ENCODE peak calls at places on chromosomes 7 and 10, in seven cellular contexts. D, W, Y, M, K, X and Z are unnamed samples.

GRCh38 chr10:73590881-73591577 is at the start of gene USP54:
- DNase-seq in Y (peak; percentile 25), K (peak; percentile 61), D (peak; percentile 88), W (no peak), M (peak; percentile 84), X (peak; percentile 95), Z (no peak)

GRCh38 chr10:91587710-91588638 is 44.9 kb downstream of the PPP1R3C start:
- DNase-seq in Y (peak; percentile 25), M (peak; percentile 81), D (peak; percentile 90), K (no peak), W (no peak), X (peak; percentile 62), Z (no peak)

GRCh38 chr10:13977861-13978843 is 352.6 kb downstream of the FRMD4A start:
- DNase-seq in Y (no peak), D (peak; percentile 96), X (peak; percentile 60), K (no peak), M (peak; percentile 87), W (no peak), Z (peak; percentile 91)

GRCh38 chr7:123492485-123492884 is 41.9 kb downstream of the IQUB start:
- DNase-seq in Y (no peak), D (no peak), K (no peak), M (no peak), X (peak; percentile 12), W (no peak), Z (no peak)

GRCh38 chr10:87850742-87851205 is 12.6 kb downstream of the KLLN start:
- DNase-seq in M (peak; percentile 72), W (peak; percentile 68), Y (peak; percentile 81), X (peak; percentile 55), K (peak; percentile 50), D (peak; percentile 52), Z (no peak)

GRCh38 chr7:77800730-77801129 is 2.2 kb downstream of the PHTF2 start:
- DNase-seq in W (no peak), X (no peak), K (no peak), D (no peak), M (no peak), Y (no peak), Z (no peak)

GRCh38 chr7:100080895-100081534 is 508 bp downstream of the ZNF3 start:
- DNase-seq in K (no peak), M (no peak), X (peak; percentile 25), W (no peak), D (no peak), Y (peak; percentile 34), Z (no peak)

GRCh38 chr10:132506711-132507466 is 30.7 kb upstream of the INPP5A start:
- DNase-seq in Y (no peak), D (peak; percentile 60), X (peak; percentile 11), W (peak; percentile 63), K (no peak), M (peak; percentile 43), Z (peak; percentile 83)

GRCh38 chr10:128875955-128876354 is 591.1 kb upstream of the MGMT start:
- DNase-seq in Y (no peak), W (peak; percentile 48), M (no peak), D (no peak), X (no peak), K (no peak), Z (no peak)

GRCh38 chr7:79593819-79594218 is 140.4 kb upstream of the MAGI2 start:
- DNase-seq in W (no peak), X (peak; percentile 27), K (no peak), Y (no peak), D (no peak), M (no peak), Z (no peak)

GRCh38 chr10:114714281-114714741 is 56.2 kb upstream of the ABLIM1 start:
- DNase-seq in D (peak; percentile 98), Y (peak; percentile 95), X (peak; percentile 94), K (no peak), W (no peak), M (peak; percentile 93), Z (peak; percentile 49)

GRCh38 chr7:101017099-101017777 is 2.6 kb upstream of the MUC17 start:
- DNase-seq in X (peak; percentile 72), M (peak; percentile 63), D (peak; percentile 67), W (no peak), K (peak; percentile 71), Y (peak; percentile 42), Z (peak; percentile 63)

GRCh38 chr7:129969881-129970446 is 17.2 kb upstream of the UBE2H start:
- DNase-seq in D (peak; percentile 94), K (peak; percentile 44), X (peak; percentile 98), Y (no peak), W (no peak), M (peak; percentile 88), Z (no peak)

GRCh38 chr7:158861936-158862704 is 5.8 kb downstream of the DYNC2I1 start:
- DNase-seq in M (no peak), K (no peak), W (no peak), D (no peak), Y (no peak), X (no peak), Z (no peak)

GRCh38 chr7:47877336-47877735 is 70.9 kb downstream of the PKD1L1 start:
- DNase-seq in M (no peak), W (no peak), K (no peak), Y (no peak), X (no peak), D (no peak), Z (no peak)

DNA sequence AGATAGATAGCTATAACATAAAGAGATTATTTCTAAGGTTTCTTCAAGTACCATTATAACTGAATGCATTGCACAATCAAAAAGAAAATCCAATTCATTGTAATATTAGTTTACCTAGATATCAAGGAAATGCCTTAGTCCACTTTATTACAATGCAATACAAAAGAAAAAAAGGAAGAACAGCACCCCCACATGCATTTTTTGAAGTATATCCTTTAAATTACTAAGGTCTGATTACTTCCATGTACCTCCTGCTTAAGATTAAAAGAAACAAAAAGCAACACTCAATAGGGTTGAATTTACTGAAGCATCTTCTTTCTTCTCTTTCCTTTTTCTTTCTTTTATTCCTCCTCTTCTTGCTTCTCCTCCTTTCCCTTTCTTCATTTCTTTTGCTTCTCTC is 973.8 kb upstream of the LRRTM3 start:
- DNase-seq in W (no peak), M (no peak), D (no peak), X (peak; percentile 43), K (no peak), Y (no peak), Z (no peak)
- TF ChIP-seq CTCF in W (no peak), M (no peak), D (no peak), X (peak; percentile 39), K (no peak), Y (no peak), Z (no peak)

GRCh38 chr7:22821702-22822485 is 755 bp downstream of the TOMM7 start:
- DNase-seq in D (no peak), W (no peak), Y (no peak), M (peak; percentile 8), K (no peak), X (peak; percentile 12), Z (no peak)

GRCh38 chr7:22824760-22825159 is 2.1 kb upstream of the TOMM7 start:
- DNase-seq in X (no peak), D (no peak), W (no peak), Y (no peak), M (no peak), K (no peak), Z (no peak)

GRCh38 chr7:22823142-22823497 is 471 bp upstream of the TOMM7 start:
- DNase-seq in Y (no peak), K (no peak), M (no peak), X (no peak), W (no peak), D (no peak), Z (no peak)

GRCh38 chr7:22819476-22819875 is 3.2 kb downstream of the TOMM7 start:
- DNase-seq in X (no peak), M (no peak), K (no peak), D (no peak), Y (no peak), W (no peak), Z (no peak)

GRCh38 chr7:22822486-22823141 is at the start of gene TOMM7:
- DNase-seq in X (peak; percentile 96), Y (peak; percentile 98), D (peak; percentile 96), K (peak; percentile 83), M (peak; percentile 97), W (peak; percentile 92), Z (peak; percentile 95)
- TF ChIP-seq CTCF in X (no peak), Y (peak; percentile 24), D (no peak), K (no peak), M (peak; percentile 17), W (peak; percentile 39), Z (peak; percentile 13)

GRCh38 chr10:1206601-1207000 is 150.4 kb downstream of the WDR37 start:
- DNase-seq in D (no peak), Y (no peak), M (no peak), W (no peak), K (no peak), X (no peak), Z (no peak)
- TF ChIP-seq CTCF in D (no peak), Y (no peak), M (no peak), W (no peak), K (no peak), X (no peak), Z (no peak)

GRCh38 chr7:95190515-95190914 is 133.8 kb downstream of the PON1 start:
- DNase-seq in W (no peak), K (no peak), Y (no peak), M (no peak), D (no peak), X (peak; percentile 8), Z (no peak)
- TF ChIP-seq CTCF in W (no peak), K (no peak), Y (peak; percentile 9), M (peak; percentile 12), D (no peak), X (peak; percentile 55), Z (peak; percentile 14)

DNA sequence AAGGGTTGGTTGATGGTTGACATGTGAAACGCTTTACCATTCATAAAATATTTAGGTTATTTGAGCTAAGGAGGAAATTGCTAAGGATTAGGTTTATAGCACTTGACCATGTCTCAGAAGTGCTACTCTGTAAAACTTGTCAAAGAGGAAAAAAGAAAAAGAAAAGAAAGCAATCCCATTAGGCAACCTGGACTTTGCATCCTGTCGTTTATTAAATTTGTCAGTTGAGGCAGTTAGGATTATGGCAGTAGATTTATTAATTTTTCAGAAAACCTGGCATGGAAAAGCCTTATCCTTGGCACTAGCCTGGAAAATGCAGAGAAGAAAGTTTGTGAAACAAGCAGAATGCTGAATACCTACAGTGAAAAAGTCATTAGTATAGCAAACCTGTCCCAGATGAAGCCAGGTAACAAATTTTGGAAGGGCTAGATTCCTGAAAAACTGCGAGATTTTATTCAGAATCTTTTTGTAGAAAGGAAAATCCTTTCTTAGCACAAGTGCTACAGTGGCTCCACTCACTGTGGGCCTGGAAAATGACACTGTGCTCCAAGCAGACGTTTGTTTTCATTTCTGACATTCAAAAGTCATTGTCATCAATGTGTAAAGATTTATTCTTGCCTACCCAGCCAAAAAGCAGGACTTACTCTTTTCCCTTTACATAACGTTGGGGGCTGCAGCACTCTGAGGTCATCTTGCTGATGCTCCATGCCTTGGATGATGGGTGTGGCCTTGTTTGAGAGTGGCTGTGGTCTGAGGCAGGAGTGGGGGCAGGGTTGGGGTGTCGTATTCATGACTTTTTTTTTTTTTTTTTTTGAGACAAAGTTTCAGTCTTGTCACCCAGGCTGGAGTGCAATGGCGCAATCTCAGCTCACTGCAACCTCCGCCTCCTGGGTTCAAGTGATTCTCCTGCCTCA is 664.9 kb downstream of the SUGCT start:
- DNase-seq in Y (no peak), D (no peak), K (no peak), M (no peak), X (no peak), W (no peak), Z (no peak)
- TF ChIP-seq CTCF in Y (no peak), D (no peak), K (no peak), M (no peak), X (no peak), W (no peak), Z (no peak)